ENCODE peak calls at places on chromosome 19, in five cellular contexts. I is H1, K is HepG2, N is GM12878, P is K562. A is an unnamed sample.

GRCh38 chr19:1768248-1768647 is 14.9 kb downstream of the ONECUT3 start:
- DNase-seq in I (peak), K (peak), N (no peak), P (peak), A (peak)

GRCh38 chr19:55188620-55189019 is 8.5 kb upstream of the SYT5 start:
- DNase-seq in I (no peak), K (no peak), N (no peak), P (no peak), A (no peak)

GRCh38 chr19:30877591-30878230 is 471.5 kb downstream of the TSHZ3 start:
- DNase-seq in I (no peak), K (no peak), N (no peak), P (no peak), A (no peak)

GRCh38 chr19:442085-442484 is 18.7 kb downstream of the SHC2 start:
- DNase-seq in I (no peak), K (no peak), N (no peak), P (no peak), A (no peak)

GRCh38 chr19:21483589-21484170 is 21.7 kb upstream of the ZNF429 start:
- DNase-seq in I (peak), K (no peak), N (no peak), P (peak), A (peak)

GRCh38 chr19:47057328-47057727 is 8.9 kb upstream of the TMEM160 start:
- DNase-seq in I (no peak), K (no peak), N (no peak), P (no peak), A (no peak)

GRCh38 chr19:45113628-45114027 is 20.6 kb downstream of the PPP1R37 start:
- DNase-seq in I (no peak), K (peak), N (no peak), P (no peak), A (peak)

GRCh38 chr19:1365306-1365963 is 18.3 kb upstream of the NDUFS7 start:
- DNase-seq in I (no peak), K (no peak), N (no peak), P (no peak), A (no peak)

GRCh38 chr19:29324717-29325116 is 111.8 kb upstream of the UQCRFS1 start:
- DNase-seq in I (no peak), K (no peak), N (no peak), P (no peak), A (no peak)

GRCh38 chr19:1601613-1602064 is 3.6 kb downstream of the UQCR11 start:
- DNase-seq in I (no peak), K (no peak), N (no peak), P (peak), A (peak)

GRCh38 chr19:12723643-12724426 is at the start of gene TNPO2:
- DNase-seq in I (peak), K (peak), N (peak), P (peak), A (peak)

DNA sequence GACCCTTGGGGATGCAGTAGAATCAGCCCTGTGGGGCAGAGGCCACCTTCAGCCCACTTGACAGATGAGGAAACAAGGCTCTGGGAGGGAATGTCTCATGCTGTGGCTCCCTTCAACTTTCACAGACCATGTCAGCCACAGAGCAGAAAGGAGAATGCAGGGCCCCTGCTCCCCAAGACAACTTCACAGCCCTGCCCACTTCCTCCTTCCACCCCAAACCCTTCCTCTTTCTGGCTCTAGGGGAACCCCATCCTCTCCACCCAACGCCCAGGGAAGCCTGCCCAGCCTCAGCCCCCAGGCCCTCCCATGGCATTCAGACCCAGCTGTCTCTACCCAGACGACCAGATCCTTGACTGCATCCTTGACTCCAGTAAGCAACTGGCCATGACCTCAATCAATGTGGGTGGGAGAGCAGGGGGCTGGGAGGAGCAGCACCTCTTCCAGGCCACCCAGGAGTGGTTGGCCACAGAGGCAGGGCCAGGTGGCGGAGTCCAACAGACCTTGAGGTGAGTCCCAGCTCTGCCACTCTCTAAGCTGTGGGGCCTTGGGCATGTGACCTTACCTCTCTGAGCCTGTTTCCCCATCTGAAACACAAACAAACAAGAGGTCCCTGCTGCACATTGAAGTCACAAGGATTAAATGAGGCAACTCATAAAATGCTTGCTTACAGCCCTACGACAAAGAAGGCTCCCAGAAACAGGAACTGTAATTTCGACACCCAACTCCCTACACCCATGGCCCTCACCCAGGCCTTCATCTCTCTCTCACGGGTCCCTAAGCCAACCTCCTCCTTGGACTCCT is 15.8 kb downstream of the DEDD2 start:
- DNase-seq in I (no peak), K (no peak), N (peak), P (no peak), A (no peak)
- TF ChIP-seq CREB1 in I (no peak), K (no peak), N (no peak), P (no peak), A (no peak)

DNA sequence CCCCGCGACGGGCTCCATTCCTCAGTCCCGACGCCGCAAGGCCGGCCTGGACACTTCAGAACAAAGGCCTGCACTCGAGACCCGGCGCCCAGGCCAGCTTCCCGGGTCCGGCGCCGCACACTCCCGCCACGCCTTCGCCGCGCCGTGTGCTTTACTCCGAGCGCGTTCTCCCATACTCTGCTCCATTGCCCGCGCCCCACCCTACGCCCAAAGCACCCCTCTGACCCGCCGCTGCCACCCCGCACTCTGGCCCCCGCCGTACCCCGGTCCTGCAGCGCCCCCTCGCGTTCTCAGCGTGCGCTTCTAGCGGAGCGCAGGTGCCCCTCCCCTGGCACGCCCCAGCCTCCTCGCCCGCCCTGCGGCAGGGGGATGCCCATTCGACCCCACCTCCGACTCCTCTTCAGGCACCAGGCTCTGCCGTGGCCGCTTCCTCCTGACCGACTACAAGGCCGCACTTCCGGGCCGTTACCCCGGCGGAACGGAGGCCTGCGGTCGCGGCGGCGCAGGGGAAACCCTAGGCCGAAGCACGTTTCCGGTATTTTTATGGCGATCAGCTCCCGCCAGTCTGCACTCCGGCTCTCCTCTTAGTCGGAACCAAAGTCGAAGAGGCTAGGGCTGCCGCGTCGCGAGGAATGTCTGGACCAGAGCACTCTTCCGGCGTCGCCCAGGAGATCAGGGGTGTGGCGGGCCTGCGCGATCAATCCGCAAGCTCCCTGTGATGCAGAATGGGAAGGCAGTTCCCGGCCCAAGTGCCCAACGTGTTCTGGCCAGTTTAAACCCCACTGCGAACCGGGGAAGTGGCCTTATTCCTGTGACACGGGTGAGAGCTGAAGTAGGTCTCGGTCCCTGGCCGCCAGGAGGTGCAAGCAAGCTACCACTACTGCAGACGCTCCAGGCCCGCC is at the start of gene ZBTB45:
- DNase-seq in I (peak), K (peak), N (peak), P (peak), A (peak)
- TF ChIP-seq POLR2AphosphoS5 in I (peak), K (peak), N (peak), P (peak), A (peak)

GRCh38 chr19:9796113-9796773 is 22.6 kb downstream of the FBXL12 start:
- DNase-seq in I (peak), K (peak), N (peak), P (peak), A (peak)
- H3K4me2 ChIP-seq in I (no peak), K (no peak), N (no peak), P (no peak), A (no peak)

DNA sequence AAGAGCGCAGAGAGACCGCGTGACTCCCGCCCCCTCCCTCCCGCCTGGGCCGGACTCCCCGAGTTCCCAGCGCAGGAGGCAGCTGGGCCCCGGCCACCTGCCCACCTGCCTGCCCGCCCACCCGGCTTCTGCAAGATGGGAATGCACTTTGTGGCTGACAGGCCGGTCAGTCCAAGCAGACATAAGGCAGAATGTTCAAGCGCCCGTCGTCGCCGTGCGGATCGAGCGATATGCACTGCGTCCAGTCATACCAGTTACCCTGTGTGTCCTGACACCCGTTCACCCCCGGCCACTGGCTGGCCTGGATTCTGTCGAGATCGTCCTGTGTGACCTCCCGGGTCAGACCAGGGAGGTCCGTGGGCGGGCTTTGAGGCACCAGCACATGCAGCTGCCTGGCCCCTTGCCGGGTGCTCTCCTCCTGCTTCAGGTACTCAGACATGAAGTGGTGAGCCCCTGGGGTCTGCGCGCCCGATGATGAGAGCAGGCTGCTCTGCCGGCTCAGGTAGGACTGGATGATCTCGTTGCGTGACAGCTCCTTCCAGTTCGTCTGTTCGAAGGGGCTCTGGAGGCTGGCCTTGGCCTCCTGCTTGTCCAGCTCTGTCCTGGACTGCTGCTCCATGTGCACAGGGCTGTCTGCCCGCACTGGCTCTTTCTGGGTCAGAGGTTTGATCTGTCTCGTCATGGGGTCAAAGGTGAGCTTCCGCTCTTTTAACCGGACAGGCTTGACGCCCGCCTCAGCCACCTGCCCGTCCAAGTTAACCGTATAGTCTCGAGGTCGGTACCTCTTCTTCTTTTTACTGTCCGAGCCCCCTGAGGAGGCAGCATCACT is 3.9 kb upstream of the SLC35E1 start:
- DNase-seq in I (no peak), K (no peak), N (no peak), P (no peak), A (no peak)
- TF ChIP-seq CREB1 in I (no peak), K (no peak), N (no peak), P (no peak), A (no peak)

DNA sequence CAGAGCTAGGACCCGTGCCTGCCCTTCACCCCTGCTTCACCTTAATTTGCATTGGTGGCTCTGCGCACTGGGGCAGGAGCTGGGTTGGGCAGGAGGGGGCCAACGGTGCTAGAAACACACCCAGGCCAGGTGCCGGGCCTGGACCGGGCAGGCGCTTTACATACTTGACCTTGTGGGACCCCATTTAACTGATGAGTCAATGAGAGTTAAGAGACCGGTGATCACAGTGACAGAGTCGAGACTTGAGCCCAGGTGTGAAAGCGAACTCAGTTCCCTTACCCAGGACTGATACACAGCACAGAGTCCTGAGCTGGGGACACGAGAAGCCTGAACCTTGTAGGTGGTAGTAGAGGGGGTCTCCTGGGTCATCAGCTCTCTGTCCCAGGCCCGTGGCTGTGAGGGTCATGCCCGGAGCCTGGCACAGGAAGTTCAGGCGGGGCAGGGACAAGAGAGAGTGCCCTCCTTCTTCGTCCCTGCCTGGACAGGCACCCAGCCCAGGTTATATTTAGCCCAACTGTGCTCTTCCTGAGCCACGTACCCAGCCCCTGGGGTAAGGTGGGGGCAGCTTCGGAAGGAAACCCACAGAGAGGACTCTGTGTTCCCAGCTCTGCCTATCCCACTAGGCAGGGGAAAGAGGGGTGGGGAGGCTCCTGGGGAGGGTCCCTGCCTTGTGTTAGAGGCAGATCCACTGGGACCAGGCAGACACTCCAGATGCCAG is 1.9 kb downstream of the PRX start:
- DNase-seq in I (no peak), K (no peak), N (no peak), P (no peak), A (no peak)
- TF ChIP-seq POLR2AphosphoS5 in I (no peak), K (no peak), N (no peak), P (no peak), A (no peak)

GRCh38 chr19:18068395-18068794 is 18.3 kb downstream of the IL12RB1 start:
- DNase-seq in I (no peak), K (no peak), N (no peak), P (no peak), A (no peak)

GRCh38 chr19:18062043-18062442 is 24.7 kb downstream of the IL12RB1 start:
- DNase-seq in I (no peak), K (no peak), N (no peak), P (no peak), A (peak)

GRCh38 chr19:18063463-18063862 is 23.3 kb downstream of the IL12RB1 start:
- DNase-seq in I (peak), K (peak), N (no peak), P (peak), A (peak)

GRCh38 chr19:18069383-18069782 is 17.4 kb downstream of the IL12RB1 start:
- DNase-seq in I (no peak), K (no peak), N (no peak), P (no peak), A (no peak)

GRCh38 chr19:18065173-18065495 is 21.6 kb downstream of the IL12RB1 start:
- DNase-seq in I (no peak), K (no peak), N (no peak), P (no peak), A (no peak)
- H3K4me2 ChIP-seq in I (no peak), K (peak), N (no peak), P (peak), A (no peak)

GRCh38 chr19:17998827-17999150 is 9.2 kb upstream of the ARRDC2 start:
- DNase-seq in I (no peak), K (no peak), N (no peak), P (no peak), A (no peak)

GRCh38 chr19:17999685-18000479 is 8.1 kb upstream of the ARRDC2 start:
- DNase-seq in I (no peak), K (no peak), N (no peak), P (peak), A (no peak)

GRCh38 chr19:18000480-18000980 is 7.4 kb upstream of the ARRDC2 start:
- DNase-seq in I (no peak), K (no peak), N (no peak), P (no peak), A (no peak)

GRCh38 chr19:17996826-17997316 is 11.1 kb upstream of the ARRDC2 start:
- DNase-seq in I (peak), K (peak), N (no peak), P (peak), A (peak)

GRCh38 chr19:17997969-17998826 is 9.8 kb upstream of the ARRDC2 start:
- DNase-seq in I (peak), K (peak), N (no peak), P (peak), A (peak)
- TF ChIP-seq CREB1 in I (no peak), K (no peak), N (no peak), P (no peak), A (no peak)

DNA sequence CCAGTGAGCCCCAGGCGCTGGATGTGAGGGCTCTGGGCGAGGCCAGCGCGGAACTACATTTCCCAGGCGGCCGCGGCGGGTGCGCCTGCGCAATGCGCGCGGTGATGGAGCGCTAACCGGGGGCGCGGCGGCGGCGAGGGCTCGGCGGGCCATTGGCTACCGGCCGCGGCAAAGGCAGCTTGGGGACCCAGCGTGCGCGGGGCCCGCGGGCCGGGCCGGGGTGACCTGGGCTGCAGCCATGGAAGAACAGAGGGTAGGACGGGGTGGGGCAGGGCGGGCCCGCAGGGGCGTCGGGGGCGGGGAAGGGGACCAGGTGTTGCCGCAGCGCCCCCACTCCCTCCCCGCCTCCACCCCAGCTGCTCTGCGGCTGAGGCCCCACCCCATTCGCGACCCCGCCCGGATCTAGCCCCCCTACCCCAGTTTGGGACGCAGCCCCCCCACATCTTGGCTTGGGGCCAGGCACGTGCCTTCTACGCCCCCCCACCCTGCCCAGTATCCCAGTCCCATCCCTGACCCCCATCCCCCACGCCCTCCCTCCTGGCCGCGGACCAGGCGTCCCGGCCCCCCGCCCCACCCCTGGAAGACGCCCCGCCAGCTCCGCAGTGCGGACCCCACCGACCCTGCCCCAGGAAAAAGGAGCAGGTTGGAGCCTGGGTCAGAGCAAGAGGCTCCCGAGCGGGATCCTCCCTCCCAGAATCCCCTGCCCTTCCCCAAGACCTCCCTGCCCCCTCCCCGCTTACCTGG is at the start of gene FSD1:
- DNase-seq in I (peak), K (no peak), N (no peak), P (peak), A (peak)
- TF ChIP-seq POLR2AphosphoS5 in I (no peak), K (no peak), N (no peak), P (no peak), A (no peak)